ENCODE peak calls at places on chromosomes 11 and 22, in nine cellular contexts. B is IMR-90, I is transverse colon, M is H9, V is stomach, J is colonic mucosa, H is tibial nerve, A is suprapubic skin, F is MM.1S. S is an unnamed sample. For H3K9me3, the result is how much of the 10 kb centered on the place peaks cover.

GRCh38 chr11:66327171-66328035 is 8.8 kb downstream of the RIN1 start:
- DNase-seq in A (no peak), F (no peak), H (no peak), V (no peak), J (no peak), I (no peak), M (no peak), B (peak), S (no peak)

GRCh38 chr11:57873196-57873911 is 111.8 kb downstream of the CTNND1 start:
- DNase-seq in F (no peak), V (no peak), M (no peak), H (no peak), B (peak), J (no peak), I (no peak), A (no peak), S (no peak)

GRCh38 chr11:97683733-97684132 is 1293.9 kb downstream of the JRKL start:
- DNase-seq in H (no peak), V (no peak), A (no peak), B (no peak), M (peak), J (no peak), F (peak), I (no peak), S (no peak)

GRCh38 chr11:18578975-18579598 is 9.4 kb downstream of the UEVLD start:
- DNase-seq in H (no peak), J (peak), B (no peak), F (no peak), M (no peak), I (peak), A (no peak), V (peak), S (no peak)

GRCh38 chr11:59778122-59778521 is 22.9 kb downstream of the STX3 start:
- DNase-seq in V (peak), H (no peak), I (peak), A (no peak), M (no peak), F (no peak), B (no peak), J (peak), S (no peak)

GRCh38 chr11:12822623-12823022 is 148.4 kb downstream of the TEAD1 start:
- DNase-seq in F (no peak), V (no peak), B (no peak), A (no peak), J (no peak), M (no peak), H (no peak), I (no peak), S (no peak)

GRCh38 chr11:122853971-122854446 is 15.7 kb downstream of the CRTAM start:
- DNase-seq in I (peak), M (peak), H (peak), J (peak), B (peak), F (peak), V (no peak), A (no peak), S (peak)

GRCh38 chr22:30208631-30209603 is 37.6 kb downstream of the LIF start:
- DNase-seq in V (peak), M (no peak), F (no peak), J (peak), B (peak), A (peak), H (peak), I (peak), S (peak)

GRCh38 chr22:38981659-38982007 is 514 bp upstream of the APOBEC3B start:
- DNase-seq in J (no peak), H (no peak), M (no peak), F (no peak), I (no peak), V (no peak), A (no peak), B (no peak), S (no peak)

GRCh38 chr11:77776455-77776854 is 44.1 kb downstream of the RSF1 start:
- DNase-seq in H (no peak), M (no peak), F (peak), A (no peak), I (no peak), B (peak), V (no peak), J (no peak), S (no peak)

GRCh38 chr11:21564813-21565212 is 628.1 kb upstream of the ANO5 start:
- DNase-seq in F (no peak), A (no peak), H (no peak), I (no peak), J (peak), B (no peak), V (no peak), M (no peak), S (no peak)

GRCh38 chr11:134763030-134763388 is 351.0 kb upstream of the B3GAT1 start:
- DNase-seq in F (no peak), H (no peak), M (no peak), A (no peak), B (no peak), I (no peak), V (no peak), J (no peak), S (no peak)

GRCh38 chr11:48091426-48092102 is 111.2 kb downstream of the PTPRJ start:
- DNase-seq in M (no peak), F (no peak), B (no peak), H (no peak), I (no peak), J (no peak), A (no peak), V (no peak), S (no peak)

GRCh38 chr11:119340335-119341221 is at the start of gene C1QTNF5:
- DNase-seq in V (peak), F (no peak), B (peak), I (peak), J (peak), H (peak), A (peak), M (peak), S (no peak)

GRCh38 chr22:38869663-38870062 is 2.4 kb downstream of the CBX6 start:
- DNase-seq in V (no peak), M (peak), I (no peak), B (no peak), F (no peak), A (no peak), J (no peak), H (no peak), S (no peak)

GRCh38 chr11:78061088-78061920 is 2.4 kb upstream of the THRSP start:
- DNase-seq in B (no peak), V (peak), F (no peak), J (no peak), A (no peak), H (no peak), I (no peak), M (no peak), S (no peak)

GRCh38 chr11:101458161-101458560 is 125.6 kb downstream of the TRPC6 start:
- DNase-seq in H (no peak), A (no peak), V (no peak), F (no peak), J (no peak), B (peak), I (no peak), M (no peak), S (no peak)

GRCh38 chr11:102552020-102552419 is 21.5 kb upstream of the MMP7 start:
- DNase-seq in I (no peak), A (no peak), F (no peak), J (no peak), M (no peak), H (no peak), V (no peak), B (no peak), S (no peak)

GRCh38 chr22:27377501-27377900 is 424.1 kb downstream of the MN1 start:
- DNase-seq in M (no peak), I (no peak), F (no peak), J (no peak), H (no peak), A (no peak), V (peak), B (no peak), S (no peak)

GRCh38 chr22:26811717-26811992 is 154.3 kb downstream of the MIAT start:
- DNase-seq in F (no peak), J (no peak), B (no peak), V (no peak), M (no peak), A (no peak), I (no peak), H (no peak), S (no peak)

GRCh38 chr11:33897761-33898403 is 6.0 kb upstream of the LMO2 start:
- DNase-seq in I (no peak), H (no peak), B (no peak), F (no peak), V (no peak), J (no peak), M (no peak), A (no peak), S (no peak)

GRCh38 chr22:48197189-48197690 is 1434.8 kb downstream of the TBC1D22A start:
- DNase-seq in I (no peak), M (no peak), A (no peak), H (no peak), J (peak), V (no peak), B (no peak), F (no peak), S (no peak)

GRCh38 chr11:118918128-118918685 is 7.5 kb downstream of the BCL9L start:
- DNase-seq in A (peak), I (peak), J (peak), F (no peak), B (peak), H (peak), V (peak), M (peak), S (no peak)

GRCh38 chr22:44755956-44756361 is 3.6 kb downstream of the ARHGAP8 start:
- DNase-seq in F (no peak), M (peak), B (no peak), J (peak), A (no peak), I (peak), V (peak), H (no peak), S (no peak)

GRCh38 chr11:66467034-66467659 is 442 bp downstream of the PELI3 start:
- DNase-seq in A (no peak), M (no peak), V (peak), J (peak), B (peak), F (peak), I (peak), H (no peak), S (no peak)

GRCh38 chr11:46832511-46833214 is 13.4 kb downstream of the CKAP5 start:
- DNase-seq in V (no peak), B (no peak), I (no peak), A (no peak), J (no peak), M (no peak), H (no peak), F (no peak), S (no peak)

GRCh38 chr11:64163951-64164350 is 2.0 kb downstream of the MACROD1 start:
- DNase-seq in J (no peak), H (no peak), I (no peak), A (no peak), F (no peak), B (no peak), M (no peak), V (no peak), S (no peak)

GRCh38 chr11:64170419-64170818 is 4.5 kb upstream of the MACROD1 start:
- DNase-seq in M (no peak), V (no peak), I (no peak), B (no peak), J (no peak), A (no peak), H (no peak), F (no peak), S (no peak)

GRCh38 chr11:64164392-64165312 is 1.3 kb downstream of the MACROD1 start:
- DNase-seq in A (no peak), M (peak), I (peak), H (no peak), F (no peak), J (peak), V (peak), B (no peak), S (no peak)

GRCh38 chr11:64165482-64165841 is 451 bp downstream of the MACROD1 start:
- DNase-seq in A (no peak), V (no peak), J (peak), B (no peak), I (peak), F (no peak), H (no peak), M (no peak), S (no peak)

DNA sequence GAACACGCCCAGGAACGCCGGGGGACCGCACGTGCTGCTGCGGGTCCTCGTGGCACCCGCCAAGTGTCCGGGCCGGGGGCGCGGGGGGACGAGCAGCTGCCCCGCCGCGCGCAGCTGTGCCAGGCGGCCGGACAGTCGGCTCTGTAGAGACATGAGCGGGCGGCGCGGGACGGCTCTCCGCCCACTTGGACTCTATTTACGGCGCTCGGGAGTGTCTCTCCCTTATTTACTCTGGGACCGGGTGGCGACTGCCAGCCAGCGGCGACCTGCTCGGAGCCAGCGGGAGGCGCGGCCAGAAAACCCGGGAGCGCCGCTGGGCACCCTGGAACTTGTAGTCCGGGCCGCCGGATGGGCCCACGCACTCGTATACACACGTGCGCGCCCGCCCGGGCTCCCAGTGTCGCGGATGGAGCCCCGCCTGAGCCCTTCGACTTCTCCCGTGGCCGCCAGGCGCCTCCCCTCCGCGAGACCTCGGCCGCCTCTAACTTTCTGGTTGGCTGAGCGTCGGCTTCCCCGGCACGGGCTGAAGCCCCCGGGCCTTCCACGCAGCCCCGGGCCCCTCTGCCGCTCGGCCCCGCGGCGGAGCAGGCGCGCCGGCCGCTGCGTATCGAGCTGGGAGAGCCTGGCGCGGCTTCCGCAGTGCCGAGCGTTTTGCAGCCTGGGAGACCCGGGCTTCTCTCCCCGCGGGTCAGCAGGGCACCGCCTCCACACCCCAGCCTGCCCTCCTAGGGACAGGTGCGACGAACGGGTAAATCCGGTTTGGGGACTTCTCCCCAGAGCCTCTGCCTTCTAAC is at the start of gene MACROD1:
- DNase-seq in F (peak), I (peak), B (peak), M (peak), H (peak), A (peak), V (peak), J (peak), S (peak)
- TF ChIP-seq CTCF in F (no peak), I (no peak), B (no peak), M (no peak), H (no peak), A (no peak), V (no peak), J (no peak), S (no peak)

GRCh38 chr11:125179895-125180294 is 15.3 kb downstream of the PKNOX2 start:
- DNase-seq in B (no peak), I (no peak), M (no peak), F (no peak), H (no peak), A (no peak), J (no peak), V (no peak), S (no peak)

GRCh38 chr11:125179346-125179745 is 14.8 kb downstream of the PKNOX2 start:
- DNase-seq in A (no peak), H (no peak), M (no peak), J (no peak), I (no peak), F (no peak), B (no peak), V (no peak), S (no peak)

GRCh38 chr11:125183641-125184040 is 19.1 kb downstream of the PKNOX2 start:
- DNase-seq in I (no peak), H (no peak), B (no peak), M (no peak), A (no peak), V (no peak), J (no peak), F (no peak), S (no peak)

GRCh38 chr11:125182522-125182921 is 18.0 kb downstream of the PKNOX2 start:
- DNase-seq in M (no peak), H (no peak), J (no peak), B (no peak), I (no peak), V (no peak), F (no peak), A (no peak), S (no peak)

DNA sequence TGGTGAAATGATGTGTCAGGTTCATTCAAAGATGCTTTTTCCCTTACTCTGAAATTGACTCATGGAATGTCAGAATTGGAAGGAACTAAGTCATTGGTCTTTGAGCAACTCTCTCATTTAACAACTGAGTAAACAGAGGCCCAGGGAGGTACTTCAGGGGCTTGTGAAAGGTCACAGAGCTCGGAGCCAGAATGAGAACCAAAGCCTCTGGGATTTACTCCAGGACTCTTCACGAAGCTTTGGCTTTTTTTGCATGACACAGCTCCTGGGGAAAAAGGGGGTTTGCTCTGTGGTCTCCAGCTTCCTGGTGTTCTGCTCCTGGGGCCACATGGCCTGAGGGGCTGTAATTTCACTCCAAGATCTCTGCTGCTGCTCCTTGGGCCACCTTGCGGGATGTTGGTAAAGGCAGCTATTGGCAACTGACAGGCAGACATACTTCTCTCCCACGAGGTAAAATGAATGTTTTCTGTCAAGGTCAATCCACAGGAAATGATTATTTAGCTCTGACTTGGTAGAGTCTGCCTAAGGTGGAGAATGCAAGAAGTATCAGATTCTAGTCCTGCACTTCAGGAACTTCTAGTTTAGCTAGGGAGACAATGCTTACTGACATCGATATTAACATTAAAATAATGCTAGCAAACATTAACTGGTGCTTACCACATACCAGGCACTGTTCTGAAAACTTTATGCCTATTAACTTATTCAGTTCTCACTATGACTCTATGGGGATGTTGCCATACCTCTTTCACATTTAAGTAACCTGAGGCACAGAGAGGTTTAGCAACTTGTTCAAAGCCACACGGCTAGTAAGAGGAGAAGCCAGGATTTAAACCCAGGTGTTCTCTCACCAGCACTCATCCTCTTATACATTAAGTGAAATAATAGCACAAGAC is 16.1 kb downstream of the PKNOX2 start:
- DNase-seq in M (no peak), H (no peak), F (no peak), A (no peak), J (no peak), B (peak), V (no peak), I (no peak), S (no peak)
- H3K27ac ChIP-seq in M (no peak), H (no peak), F (no peak), A (no peak), J (no peak), B (no peak), V (no peak), I (no peak), S (peak)

GRCh38 chr22:36113121-36113520 is 47.4 kb downstream of the APOL3 start:
- DNase-seq in V (no peak), J (no peak), F (no peak), I (no peak), A (no peak), B (no peak), M (no peak), H (no peak), S (no peak)

GRCh38 chr22:36111316-36111715 is 49.2 kb downstream of the APOL3 start:
- DNase-seq in A (no peak), J (no peak), F (no peak), H (no peak), V (no peak), I (no peak), B (no peak), M (no peak), S (no peak)

GRCh38 chr22:36106910-36107309 is 53.6 kb downstream of the APOL3 start:
- DNase-seq in J (no peak), I (no peak), M (no peak), H (no peak), B (no peak), V (no peak), F (no peak), A (no peak), S (no peak)

GRCh38 chr22:36107436-36107835 is 53.1 kb downstream of the APOL3 start:
- DNase-seq in V (no peak), A (no peak), J (no peak), F (no peak), H (no peak), I (no peak), M (no peak), B (no peak), S (no peak)

GRCh38 chr22:36110306-36110791 is 50.2 kb downstream of the APOL3 start:
- DNase-seq in M (no peak), I (no peak), H (no peak), B (no peak), J (no peak), A (no peak), V (no peak), F (no peak), S (no peak)
- H3K9me3 ChIP-seq in M (under half), I (under half), H (under half), B (under half), J (under half), A (under half), V (under half), F (under half), S (under half)

GRCh38 chr11:61904539-61905048 is 12.8 kb downstream of the RAB3IL1 start:
- DNase-seq in J (no peak), I (no peak), H (no peak), B (no peak), A (no peak), V (peak), M (peak), F (no peak), S (no peak)
- TF ChIP-seq CTCF in J (no peak), I (no peak), H (no peak), B (no peak), A (no peak), V (no peak), M (no peak), F (no peak), S (no peak)

GRCh38 chr22:32809786-32810185 is 8.3 kb downstream of the TIMP3 start:
- DNase-seq in F (no peak), A (no peak), V (no peak), B (no peak), J (no peak), I (no peak), M (no peak), H (no peak), S (no peak)
- H3K27ac ChIP-seq in F (no peak), A (no peak), V (no peak), B (no peak), J (no peak), I (no peak), M (no peak), H (peak), S (no peak)